ENCODE peak calls at places on chromosome 13, in nine cellular contexts. One of them, this sample, is unnamed.

GRCh38 chr13:69199664-69200063 is 908.0 kb upstream of the ATXN8OS start:
- DNase-seq in AML-193: no peak
- DNase-seq in uterus: no peak
- DNase-seq in cardiac septum: no peak
- DNase-seq in activated T-helper 2 cell treated with anti-CD3 and anti-CD28 coated beads, Interferon-gamma antibody, Interleukin-2, Interleukin-4, amounts not matched to agents 10 μg/mL and 5 μg/mL and 100 μg/mL, durations not matched to agents 14 hours and 24 hours and 36 hours: no peak
- DNase-seq in psoas muscle: no peak
- DNase-seq in HS-5: no peak
- DNase-seq in heart left ventricle: no peak
- DNase-seq in activated CD8-positive, alpha-beta memory T cell treated with anti-CD3 and anti-CD28 coated beads, Interleukin-2, amount 50 U/mL, for 4 hours: no peak
- DNase-seq in this sample: no peak

GRCh38 chr13:112928958-112929777 is 39.8 kb upstream of the MCF2L start:
- DNase-seq in AML-193: no peak
- DNase-seq in uterus: no peak
- DNase-seq in cardiac septum: no peak
- DNase-seq in activated T-helper 2 cell treated with anti-CD3 and anti-CD28 coated beads, Interferon-gamma antibody, Interleukin-2, Interleukin-4, amounts not matched to agents 10 μg/mL and 5 μg/mL and 100 μg/mL, durations not matched to agents 14 hours and 24 hours and 36 hours: no peak
- DNase-seq in psoas muscle: no peak
- DNase-seq in HS-5: no peak
- DNase-seq in heart left ventricle: no peak
- DNase-seq in activated CD8-positive, alpha-beta memory T cell treated with anti-CD3 and anti-CD28 coated beads, Interleukin-2, amount 50 U/mL, for 4 hours: no peak
- DNase-seq in this sample: no peak

GRCh38 chr13:30559274-30559673 is 58.4 kb upstream of the USPL1 start:
- DNase-seq in AML-193: no peak
- DNase-seq in uterus: no peak
- DNase-seq in cardiac septum: no peak
- DNase-seq in activated T-helper 2 cell treated with anti-CD3 and anti-CD28 coated beads, Interferon-gamma antibody, Interleukin-2, Interleukin-4, amounts not matched to agents 10 μg/mL and 5 μg/mL and 100 μg/mL, durations not matched to agents 14 hours and 24 hours and 36 hours: no peak
- DNase-seq in psoas muscle: no peak
- DNase-seq in HS-5: no peak
- DNase-seq in heart left ventricle: no peak
- DNase-seq in activated CD8-positive, alpha-beta memory T cell treated with anti-CD3 and anti-CD28 coated beads, Interleukin-2, amount 50 U/mL, for 4 hours: no peak
- DNase-seq in this sample: no peak

GRCh38 chr13:38637576-38637975 is 49.3 kb upstream of the FREM2 start:
- DNase-seq in AML-193: no peak
- DNase-seq in uterus: no peak
- DNase-seq in cardiac septum: no peak
- DNase-seq in activated T-helper 2 cell treated with anti-CD3 and anti-CD28 coated beads, Interferon-gamma antibody, Interleukin-2, Interleukin-4, amounts not matched to agents 10 μg/mL and 5 μg/mL and 100 μg/mL, durations not matched to agents 14 hours and 24 hours and 36 hours: no peak
- DNase-seq in psoas muscle: no peak
- DNase-seq in HS-5: no peak
- DNase-seq in heart left ventricle: no peak
- DNase-seq in activated CD8-positive, alpha-beta memory T cell treated with anti-CD3 and anti-CD28 coated beads, Interleukin-2, amount 50 U/mL, for 4 hours: no peak
- DNase-seq in this sample: no peak

GRCh38 chr13:50236898-50237318 is 221.7 kb downstream of the KCNRG start:
- DNase-seq in AML-193: no peak
- DNase-seq in uterus: no peak
- DNase-seq in cardiac septum: no peak
- DNase-seq in activated T-helper 2 cell treated with anti-CD3 and anti-CD28 coated beads, Interferon-gamma antibody, Interleukin-2, Interleukin-4, amounts not matched to agents 10 μg/mL and 5 μg/mL and 100 μg/mL, durations not matched to agents 14 hours and 24 hours and 36 hours: peak
- DNase-seq in psoas muscle: no peak
- DNase-seq in HS-5: no peak
- DNase-seq in heart left ventricle: no peak
- DNase-seq in activated CD8-positive, alpha-beta memory T cell treated with anti-CD3 and anti-CD28 coated beads, Interleukin-2, amount 50 U/mL, for 4 hours: no peak
- DNase-seq in this sample: no peak

GRCh38 chr13:80339841-80340642 is 884 bp downstream of the SPRY2 start:
- DNase-seq in AML-193: peak
- DNase-seq in uterus: peak
- DNase-seq in cardiac septum: peak
- DNase-seq in activated T-helper 2 cell treated with anti-CD3 and anti-CD28 coated beads, Interferon-gamma antibody, Interleukin-2, Interleukin-4, amounts not matched to agents 10 μg/mL and 5 μg/mL and 100 μg/mL, durations not matched to agents 14 hours and 24 hours and 36 hours: peak
- DNase-seq in psoas muscle: peak
- DNase-seq in HS-5: no peak
- DNase-seq in heart left ventricle: peak
- DNase-seq in activated CD8-positive, alpha-beta memory T cell treated with anti-CD3 and anti-CD28 coated beads, Interleukin-2, amount 50 U/mL, for 4 hours: peak
- DNase-seq in this sample: peak

GRCh38 chr13:28161370-28161769 is 23.0 kb downstream of the PAN3 start:
- DNase-seq in AML-193: no peak
- DNase-seq in uterus: no peak
- DNase-seq in cardiac septum: no peak
- DNase-seq in activated T-helper 2 cell treated with anti-CD3 and anti-CD28 coated beads, Interferon-gamma antibody, Interleukin-2, Interleukin-4, amounts not matched to agents 10 μg/mL and 5 μg/mL and 100 μg/mL, durations not matched to agents 14 hours and 24 hours and 36 hours: no peak
- DNase-seq in psoas muscle: no peak
- DNase-seq in HS-5: no peak
- DNase-seq in heart left ventricle: no peak
- DNase-seq in activated CD8-positive, alpha-beta memory T cell treated with anti-CD3 and anti-CD28 coated beads, Interleukin-2, amount 50 U/mL, for 4 hours: no peak
- DNase-seq in this sample: no peak

GRCh38 chr13:100214886-100215285 is 126.0 kb downstream of the PCCA start:
- DNase-seq in AML-193: no peak
- DNase-seq in uterus: no peak
- DNase-seq in cardiac septum: no peak
- DNase-seq in activated T-helper 2 cell treated with anti-CD3 and anti-CD28 coated beads, Interferon-gamma antibody, Interleukin-2, Interleukin-4, amounts not matched to agents 10 μg/mL and 5 μg/mL and 100 μg/mL, durations not matched to agents 14 hours and 24 hours and 36 hours: no peak
- DNase-seq in psoas muscle: no peak
- DNase-seq in HS-5: peak
- DNase-seq in heart left ventricle: no peak
- DNase-seq in activated CD8-positive, alpha-beta memory T cell treated with anti-CD3 and anti-CD28 coated beads, Interleukin-2, amount 50 U/mL, for 4 hours: no peak
- DNase-seq in this sample: no peak

GRCh38 chr13:63433546-63434150 is 2018.0 kb upstream of the PCDH20 start:
- DNase-seq in AML-193: no peak
- DNase-seq in uterus: no peak
- DNase-seq in cardiac septum: no peak
- DNase-seq in activated T-helper 2 cell treated with anti-CD3 and anti-CD28 coated beads, Interferon-gamma antibody, Interleukin-2, Interleukin-4, amounts not matched to agents 10 μg/mL and 5 μg/mL and 100 μg/mL, durations not matched to agents 14 hours and 24 hours and 36 hours: no peak
- DNase-seq in psoas muscle: no peak
- DNase-seq in HS-5: no peak
- DNase-seq in heart left ventricle: no peak
- DNase-seq in activated CD8-positive, alpha-beta memory T cell treated with anti-CD3 and anti-CD28 coated beads, Interleukin-2, amount 50 U/mL, for 4 hours: no peak
- DNase-seq in this sample: no peak

GRCh38 chr13:27170521-27171243 is 929 bp downstream of the USP12 start:
- DNase-seq in AML-193: no peak
- DNase-seq in uterus: peak
- DNase-seq in cardiac septum: no peak
- DNase-seq in activated T-helper 2 cell treated with anti-CD3 and anti-CD28 coated beads, Interferon-gamma antibody, Interleukin-2, Interleukin-4, amounts not matched to agents 10 μg/mL and 5 μg/mL and 100 μg/mL, durations not matched to agents 14 hours and 24 hours and 36 hours: peak
- DNase-seq in psoas muscle: peak
- DNase-seq in HS-5: no peak
- DNase-seq in heart left ventricle: peak
- DNase-seq in activated CD8-positive, alpha-beta memory T cell treated with anti-CD3 and anti-CD28 coated beads, Interleukin-2, amount 50 U/mL, for 4 hours: peak
- DNase-seq in this sample: peak

GRCh38 chr13:24734951-24735350 is 29.0 kb upstream of the RNF17 start:
- DNase-seq in AML-193: peak
- DNase-seq in uterus: no peak
- DNase-seq in cardiac septum: no peak
- DNase-seq in activated T-helper 2 cell treated with anti-CD3 and anti-CD28 coated beads, Interferon-gamma antibody, Interleukin-2, Interleukin-4, amounts not matched to agents 10 μg/mL and 5 μg/mL and 100 μg/mL, durations not matched to agents 14 hours and 24 hours and 36 hours: no peak
- DNase-seq in psoas muscle: no peak
- DNase-seq in HS-5: no peak
- DNase-seq in heart left ventricle: no peak
- DNase-seq in activated CD8-positive, alpha-beta memory T cell treated with anti-CD3 and anti-CD28 coated beads, Interleukin-2, amount 50 U/mL, for 4 hours: no peak
- DNase-seq in this sample: no peak

GRCh38 chr13:98447881-98448641 is 128.8 kb downstream of the STK24 start:
- DNase-seq in AML-193: no peak
- DNase-seq in uterus: peak
- DNase-seq in cardiac septum: no peak
- DNase-seq in activated T-helper 2 cell treated with anti-CD3 and anti-CD28 coated beads, Interferon-gamma antibody, Interleukin-2, Interleukin-4, amounts not matched to agents 10 μg/mL and 5 μg/mL and 100 μg/mL, durations not matched to agents 14 hours and 24 hours and 36 hours: no peak
- DNase-seq in psoas muscle: peak
- DNase-seq in HS-5: no peak
- DNase-seq in heart left ventricle: peak
- DNase-seq in activated CD8-positive, alpha-beta memory T cell treated with anti-CD3 and anti-CD28 coated beads, Interleukin-2, amount 50 U/mL, for 4 hours: no peak
- DNase-seq in this sample: no peak

GRCh38 chr13:112986946-112987345 is 17.9 kb downstream of the MCF2L start:
- DNase-seq in AML-193: no peak
- DNase-seq in uterus: no peak
- DNase-seq in cardiac septum: no peak
- DNase-seq in activated T-helper 2 cell treated with anti-CD3 and anti-CD28 coated beads, Interferon-gamma antibody, Interleukin-2, Interleukin-4, amounts not matched to agents 10 μg/mL and 5 μg/mL and 100 μg/mL, durations not matched to agents 14 hours and 24 hours and 36 hours: no peak
- DNase-seq in psoas muscle: no peak
- DNase-seq in HS-5: no peak
- DNase-seq in heart left ventricle: no peak
- DNase-seq in activated CD8-positive, alpha-beta memory T cell treated with anti-CD3 and anti-CD28 coated beads, Interleukin-2, amount 50 U/mL, for 4 hours: no peak
- DNase-seq in this sample: no peak

GRCh38 chr13:86877449-86877848 is 793.7 kb upstream of the SLITRK5 start:
- DNase-seq in AML-193: no peak
- DNase-seq in uterus: no peak
- DNase-seq in cardiac septum: no peak
- DNase-seq in activated T-helper 2 cell treated with anti-CD3 and anti-CD28 coated beads, Interferon-gamma antibody, Interleukin-2, Interleukin-4, amounts not matched to agents 10 μg/mL and 5 μg/mL and 100 μg/mL, durations not matched to agents 14 hours and 24 hours and 36 hours: no peak
- DNase-seq in psoas muscle: no peak
- DNase-seq in HS-5: no peak
- DNase-seq in heart left ventricle: no peak
- DNase-seq in activated CD8-positive, alpha-beta memory T cell treated with anti-CD3 and anti-CD28 coated beads, Interleukin-2, amount 50 U/mL, for 4 hours: no peak
- DNase-seq in this sample: no peak

GRCh38 chr13:69935043-69935442 is 172.6 kb upstream of the ATXN8OS start:
- DNase-seq in AML-193: peak
- DNase-seq in uterus: no peak
- DNase-seq in cardiac septum: no peak
- DNase-seq in activated T-helper 2 cell treated with anti-CD3 and anti-CD28 coated beads, Interferon-gamma antibody, Interleukin-2, Interleukin-4, amounts not matched to agents 10 μg/mL and 5 μg/mL and 100 μg/mL, durations not matched to agents 14 hours and 24 hours and 36 hours: no peak
- DNase-seq in psoas muscle: no peak
- DNase-seq in HS-5: no peak
- DNase-seq in heart left ventricle: no peak
- DNase-seq in activated CD8-positive, alpha-beta memory T cell treated with anti-CD3 and anti-CD28 coated beads, Interleukin-2, amount 50 U/mL, for 4 hours: no peak
- DNase-seq in this sample: peak

This sample was measured in trophoblast cell.